ENCODE peak calls at places on chromosomes 1 and 21, in nine cellular contexts. Q is HCEC 1CT, D is T follicular helper cell, R is MCF 10A, K is HepG2, E is amniotic stem cell, A is tibial artery, N is GM04503, P is cerebellum. S is an unnamed sample.

GRCh38 chr1:199422206-199422605 is 605.3 kb upstream of the NR5A2 start:
- DNase-seq in K (no peak), Q (peak), R (peak), E (no peak), N (no peak), D (no peak), A (no peak), P (no peak), S (no peak)

GRCh38 chr21:14594967-14595366 is 48.9 kb upstream of the SAMSN1 start:
- DNase-seq in N (no peak), A (no peak), R (no peak), E (no peak), K (no peak), P (no peak), Q (no peak), D (no peak), S (no peak)

GRCh38 chr1:174902531-174903099 is 97.1 kb upstream of the CACYBP start:
- DNase-seq in E (no peak), P (no peak), A (no peak), R (peak), N (no peak), K (peak), D (no peak), Q (no peak), S (no peak)

GRCh38 chr1:93629101-93630059 is 52.3 kb downstream of the BCAR3 start:
- DNase-seq in E (peak), P (peak), K (peak), R (peak), Q (peak), D (peak), A (no peak), N (no peak), S (peak)

GRCh38 chr1:218584418-218585155 is 239.5 kb downstream of the TGFB2 start:
- DNase-seq in D (no peak), A (no peak), N (no peak), K (no peak), R (peak), Q (peak), E (no peak), P (no peak), S (peak)

GRCh38 chr1:240737761-240738265 is 125.9 kb upstream of the GREM2 start:
- DNase-seq in A (no peak), E (no peak), Q (no peak), R (no peak), P (peak), D (no peak), K (no peak), N (no peak), S (no peak)

GRCh38 chr1:231691618-231692259 is 65.1 kb downstream of the DISC1 start:
- DNase-seq in A (no peak), P (no peak), N (no peak), R (no peak), K (peak), Q (no peak), E (peak), D (no peak), S (no peak)

GRCh38 chr1:17914987-17915386 is 159.9 kb downstream of the ACTL8 start:
- DNase-seq in P (no peak), D (no peak), A (peak), Q (no peak), E (no peak), N (no peak), R (no peak), K (no peak), S (no peak)

GRCh38 chr1:150971583-150972416 is 2.8 kb downstream of the CERS2 start:
- DNase-seq in E (no peak), Q (peak), N (no peak), D (no peak), P (no peak), R (no peak), K (peak), A (no peak), S (no peak)

GRCh38 chr1:91537281-91538069 is 36.8 kb downstream of the CDC7 start:
- DNase-seq in K (no peak), D (no peak), R (peak), A (no peak), Q (peak), E (no peak), P (no peak), N (peak), S (peak)

GRCh38 chr1:119046429-119047039 is 58.4 kb upstream of the TBX15 start:
- DNase-seq in K (no peak), P (no peak), D (no peak), E (no peak), A (no peak), N (no peak), Q (peak), R (peak), S (no peak)

S was measured in T1000.